ENCODE peak calls at places on chromosomes 5 and 9, in four cellular contexts. S is IMR-90, D is SK-N-SH, Z is MM.1S. T is an unnamed sample.
A peak's percentile ranks its signal among the peaks of the same experiment; 100 is the strongest.

GRCh38 chr5:158763217-158763616 is 336.5 kb downstream of the EBF1 start:
- DNase-seq in S (no peak), D (no peak), Z (no peak), T (no peak)

GRCh38 chr5:52822437-52822836 is 34.7 kb downstream of the ITGA1 start:
- DNase-seq in S (no peak), D (no peak), Z (no peak), T (no peak)

GRCh38 chr5:31192442-31192841 is 1.0 kb upstream of the CDH6 start:
- DNase-seq in S (peak; percentile 16), D (no peak), Z (no peak), T (no peak)

GRCh38 chr5:30802961-30803705 is 390.4 kb upstream of the CDH6 start:
- DNase-seq in S (peak; percentile 42), D (no peak), Z (no peak), T (no peak)

GRCh38 chr9:111759762-111760639 is 34.7 kb downstream of the SHOC1 start:
- DNase-seq in S (peak; percentile 91), D (peak; percentile 53), Z (peak; percentile 74), T (peak; percentile 83)

GRCh38 chr5:170211575-170212334 is 21.0 kb upstream of the C5orf58 start:
- DNase-seq in S (no peak), D (no peak), Z (no peak), T (no peak)

GRCh38 chr9:2802494-2802921 is 41.4 kb downstream of the PUM3 start:
- DNase-seq in S (peak; percentile 82), D (no peak), Z (no peak), T (no peak)

GRCh38 chr5:135986891-135987401 is 32.2 kb upstream of the LECT2 start:
- DNase-seq in S (peak; percentile 38), D (no peak), Z (peak; percentile 42), T (no peak)

GRCh38 chr5:98763001-98763630 is 10.3 kb upstream of the RGMB start:
- DNase-seq in S (peak; percentile 93), D (no peak), Z (no peak), T (no peak)

GRCh38 chr9:37555786-37556185 is 20.4 kb downstream of the FBXO10 start:
- DNase-seq in S (peak; percentile 68), D (no peak), Z (no peak), T (no peak)

GRCh38 chr5:18745591-18745987 is 1111.3 kb downstream of the TAF11L14 start:
- DNase-seq in S (no peak), D (no peak), Z (peak; percentile 46), T (no peak)

GRCh38 chr9:9536481-9536880 is 1076.3 kb downstream of the PTPRD start:
- DNase-seq in S (no peak), D (no peak), Z (no peak), T (no peak)

GRCh38 chr9:133323211-133323610 is 12.8 kb downstream of the SURF6 start:
- DNase-seq in S (no peak), D (no peak), Z (no peak), T (no peak)

GRCh38 chr5:90783460-90784333 is 225.1 kb downstream of the ADGRV1 start:
- DNase-seq in S (peak; percentile 51), D (peak; percentile 43), Z (peak; percentile 69), T (peak; percentile 42)

GRCh38 chr5:61817472-61818326 is 485.6 kb downstream of the ZSWIM6 start:
- DNase-seq in S (peak; percentile 39), D (peak; percentile 51), Z (no peak), T (peak; percentile 55)

GRCh38 chr5:141841376-141841775 is 36.8 kb downstream of the PCDH1 start:
- DNase-seq in S (no peak), D (no peak), Z (no peak), T (no peak)

GRCh38 chr5:10676224-10676623 is 84.8 kb downstream of the DAP start:
- DNase-seq in S (peak; percentile 17), D (peak; percentile 72), Z (no peak), T (no peak)

GRCh38 chr9:134723037-134723436 is 81.4 kb downstream of the COL5A1 start:
- DNase-seq in S (no peak), D (no peak), Z (no peak), T (no peak)

GRCh38 chr9:2013688-2014087 is 1.5 kb upstream of the SMARCA2 start:
- DNase-seq in S (peak; percentile 38), D (no peak), Z (no peak), T (no peak)

GRCh38 chr5:174687503-174687902 is 36.9 kb upstream of the MSX2 start:
- DNase-seq in S (no peak), D (no peak), Z (no peak), T (no peak)

GRCh38 chr9:18126776-18127175 is 347.2 kb upstream of the ADAMTSL1 start:
- DNase-seq in S (no peak), D (no peak), Z (no peak), T (no peak)

GRCh38 chr9:73565833-73566465 is 414.3 kb downstream of the ANXA1 start:
- DNase-seq in S (no peak), D (no peak), Z (peak; percentile 43), T (no peak)

GRCh38 chr5:168818586-168818985 is 239.4 kb upstream of the PANK3 start:
- DNase-seq in S (no peak), D (no peak), Z (no peak), T (no peak)

GRCh38 chr9:124284237-124284831 is 26.6 kb downstream of the NEK6 start:
- DNase-seq in S (peak; percentile 73), D (no peak), Z (no peak), T (no peak)

GRCh38 chr5:176713409-176713808 is 66.1 kb downstream of the TSPAN17 start:
- DNase-seq in S (no peak), D (no peak), Z (no peak), T (no peak)

GRCh38 chr5:124402144-124402581 is 344.3 kb downstream of the ZNF608 start:
- DNase-seq in S (peak; percentile 45), D (no peak), Z (no peak), T (no peak)

GRCh38 chr5:124172389-124173003 is 573.9 kb downstream of the ZNF608 start:
- DNase-seq in S (no peak), D (no peak), Z (no peak), T (no peak)

GRCh38 chr5:168106008-168106761 is 185.3 kb upstream of the WWC1 start:
- DNase-seq in S (peak; percentile 20), D (no peak), Z (no peak), T (no peak)

GRCh38 chr5:137260820-137261541 is 238.1 kb downstream of the SPOCK1 start:
- DNase-seq in S (no peak), D (no peak), Z (no peak), T (no peak)

GRCh38 chr5:173940269-173940668 is 48.7 kb upstream of the C5orf47 start:
- DNase-seq in S (no peak), D (no peak), Z (no peak), T (no peak)

GRCh38 chr5:43006411-43007202 is 33.5 kb downstream of the ANXA2R start:
- DNase-seq in S (peak; percentile 31), D (no peak), Z (no peak), T (no peak)

GRCh38 chr5:41790038-41790776 is 80.0 kb downstream of the OXCT1 start:
- DNase-seq in S (peak; percentile 45), D (peak; percentile 55), Z (no peak), T (no peak)

GRCh38 chr5:157449011-157449723 is 10.8 kb upstream of the NIPAL4 start:
- DNase-seq in S (no peak), D (peak; percentile 44), Z (no peak), T (no peak)

GRCh38 chr5:33594006-33594405 is 153.2 kb downstream of the TARS1 start:
- DNase-seq in S (no peak), D (no peak), Z (no peak), T (no peak)

GRCh38 chr5:179596421-179596820 is 27.1 kb downstream of the HNRNPH1 start:
- DNase-seq in S (no peak), D (no peak), Z (no peak), T (no peak)

GRCh38 chr9:100213730-100214477 is 114.9 kb downstream of the INVS start:
- DNase-seq in S (peak; percentile 88), D (no peak), Z (no peak), T (no peak)

GRCh38 chr9:13266172-13266571 is 13.3 kb downstream of the MPDZ start:
- DNase-seq in S (peak; percentile 61), D (no peak), Z (no peak), T (no peak)
- H3K9ac ChIP-seq in S (no peak overlapping the region), D (no peak overlapping the region), Z (no peak overlapping the region), T (no peak overlapping the region)

GRCh38 chr5:149182241-149182640 is 40.9 kb downstream of the ABLIM3 start:
- DNase-seq in S (no peak), D (no peak), Z (no peak), T (no peak)

GRCh38 chr5:149185067-149185466 is 43.8 kb downstream of the ABLIM3 start:
- DNase-seq in S (no peak), D (no peak), Z (no peak), T (no peak)

GRCh38 chr5:149188383-149188782 is 47.1 kb downstream of the ABLIM3 start:
- DNase-seq in S (no peak), D (no peak), Z (no peak), T (no peak)

GRCh38 chr5:149181702-149182101 is 40.4 kb downstream of the ABLIM3 start:
- DNase-seq in S (peak; percentile 67), D (no peak), Z (no peak), T (no peak)

DNA sequence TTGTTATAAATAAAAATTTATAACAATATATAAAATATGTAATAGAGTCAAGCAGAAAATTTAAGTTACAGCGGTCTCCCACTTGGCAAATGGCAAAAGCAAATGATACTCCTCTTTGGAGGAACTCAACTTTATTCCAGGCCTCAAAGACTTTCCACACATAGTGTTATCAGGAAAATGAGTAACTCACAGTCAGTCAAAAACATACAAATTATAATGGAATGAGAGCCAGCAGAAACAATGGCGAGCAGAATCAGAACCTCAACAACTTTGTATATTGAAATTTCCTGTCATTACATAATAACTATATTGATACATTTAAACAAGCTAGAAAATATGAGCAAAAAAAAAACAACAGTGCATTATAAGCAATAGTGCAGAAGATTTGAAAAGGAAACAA is 45.2 kb downstream of the ABLIM3 start:
- DNase-seq in S (no peak), D (no peak), Z (no peak), T (no peak)
- H3K9ac ChIP-seq in S (no peak overlapping the region), D (no peak overlapping the region), Z (no peak overlapping the region), T (no peak overlapping the region)

GRCh38 chr5:15579193-15579990 is 79.4 kb downstream of the FBXL7 start:
- DNase-seq in S (no peak), D (peak; percentile 30), Z (no peak), T (no peak)

GRCh38 chr5:15585826-15586591 is 86.0 kb downstream of the FBXL7 start:
- DNase-seq in S (no peak), D (no peak), Z (no peak), T (no peak)

GRCh38 chr5:15585128-15585527 is 85.1 kb downstream of the FBXL7 start:
- DNase-seq in S (peak; percentile 25), D (no peak), Z (no peak), T (no peak)

GRCh38 chr5:15587941-15588340 is 88.0 kb downstream of the FBXL7 start:
- DNase-seq in S (no peak), D (no peak), Z (no peak), T (no peak)

GRCh38 chr5:15584528-15584927 is 84.5 kb downstream of the FBXL7 start:
- DNase-seq in S (no peak), D (no peak), Z (no peak), T (no peak)
- H3K9ac ChIP-seq in S (no peak overlapping the region), D (no peak overlapping the region), Z (no peak overlapping the region), T (no peak overlapping the region)

DNA sequence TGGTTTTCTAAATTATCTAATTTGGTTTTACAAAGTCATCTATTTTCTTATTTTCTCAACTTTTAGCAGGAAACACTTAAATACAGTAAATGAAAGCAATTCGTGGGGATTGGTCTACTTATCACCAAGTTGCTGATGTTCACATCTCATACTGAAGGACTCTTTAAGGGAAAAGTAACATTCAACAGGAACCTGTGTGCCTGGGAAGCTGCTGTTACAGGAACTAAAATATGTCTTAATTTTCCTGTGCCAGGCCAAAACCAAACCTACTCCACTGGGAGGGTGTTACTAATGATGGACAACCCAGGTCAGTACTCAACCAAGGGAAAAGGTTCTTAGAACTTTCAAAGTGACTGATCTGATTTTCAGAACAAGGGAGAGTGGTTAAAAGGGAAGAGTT is 5.3 kb downstream of the ISCA1 start:
- DNase-seq in S (no peak), D (no peak), Z (no peak), T (no peak)
- H3K9ac ChIP-seq in S (no peak overlapping the region), D (no peak overlapping the region), Z (no peak overlapping the region), T (no peak overlapping the region)